ENCODE peak calls at places on chromosomes 12 and 14, in four cellular contexts. Q, P, E and H are unnamed samples.

GRCh38 chr12:851913-852312 is 97.6 kb downstream of the RAD52 start:
- DNase-seq in Q (no peak), P (peak; percentile 79), E (no peak), H (no peak)

GRCh38 chr12:79370021-79370420 is 320.7 kb downstream of the PAWR start:
- DNase-seq in Q (no peak), P (peak; percentile 14), E (no peak), H (no peak)

GRCh38 chr12:58918475-58918874 is 1.8 kb downstream of the LRIG3 start:
- DNase-seq in Q (no peak), P (peak; percentile 16), E (no peak), H (no peak)

GRCh38 chr12:132204822-132205270 is 60.6 kb downstream of the NOC4L start:
- DNase-seq in Q (no peak), P (no peak), E (no peak), H (no peak)

GRCh38 chr14:72291908-72292688 is 359.9 kb downstream of the RGS6 start:
- DNase-seq in Q (no peak), P (peak; percentile 16), E (no peak), H (no peak)

GRCh38 chr14:37594238-37594915 is 672 bp downstream of the FOXA1 start:
- DNase-seq in Q (no peak), P (peak; percentile 64), E (no peak), H (peak; percentile 72)

GRCh38 chr14:62117010-62117717 is 354.9 kb downstream of the SNAPC1 start:
- DNase-seq in Q (peak; percentile 54), P (peak; percentile 71), E (peak; percentile 66), H (peak; percentile 78)

GRCh38 chr12:2739832-2740641 is 54.7 kb upstream of the FKBP4 start:
- DNase-seq in Q (no peak), P (peak; percentile 22), E (no peak), H (no peak)

GRCh38 chr12:132772551-132772950 is 10.9 kb upstream of the ANKLE2 start:
- DNase-seq in Q (no peak), P (no peak), E (no peak), H (no peak)

GRCh38 chr12:272942-273906 is 10.6 kb upstream of the SLC6A13 start:
- DNase-seq in Q (no peak), P (no peak), E (no peak), H (no peak)

GRCh38 chr12:48334807-48335206 is 15.9 kb downstream of the ZNF641 start:
- DNase-seq in Q (no peak), P (no peak), E (no peak), H (no peak)

GRCh38 chr14:73785834-73786631 is 65.6 kb upstream of the PTGR2 start:
- DNase-seq in Q (peak; percentile 74), P (peak; percentile 86), E (peak; percentile 75), H (peak; percentile 85)

GRCh38 chr12:29226621-29227020 is 77.5 kb downstream of the FAR2 start:
- DNase-seq in Q (no peak), P (peak; percentile 27), E (no peak), H (no peak)

GRCh38 chr14:64960762-64961276 is 11.3 kb downstream of the RAB15 start:
- DNase-seq in Q (no peak), P (no peak), E (no peak), H (no peak)

GRCh38 chr12:64551676-64552075 is 58.6 kb upstream of the RASSF3 start:
- DNase-seq in Q (no peak), P (no peak), E (no peak), H (no peak)

GRCh38 chr14:99579903-99580570 is 24.0 kb downstream of the CCDC85C start:
- DNase-seq in Q (no peak), P (peak; percentile 97), E (no peak), H (no peak)
- H3K4me1 ChIP-seq in Q (no peaks in the 10 kb centered on the region), P (peaks cover 26% of the 10 kb centered on the region), E (peaks cover 45% of the 10 kb centered on the region), H (no peaks in the 10 kb centered on the region)

GRCh38 chr12:110741795-110742717 is 635 bp downstream of the PPP1CC start:
- DNase-seq in Q (no peak), P (peak; percentile 44), E (no peak), H (peak; percentile 67)
- H3K4me1 ChIP-seq in Q (peaks cover 44% of the 10 kb centered on the region), P (peaks cover 8% of the 10 kb centered on the region), E (peaks cover 17% of the 10 kb centered on the region), H (no peaks in the 10 kb centered on the region)

DNA sequence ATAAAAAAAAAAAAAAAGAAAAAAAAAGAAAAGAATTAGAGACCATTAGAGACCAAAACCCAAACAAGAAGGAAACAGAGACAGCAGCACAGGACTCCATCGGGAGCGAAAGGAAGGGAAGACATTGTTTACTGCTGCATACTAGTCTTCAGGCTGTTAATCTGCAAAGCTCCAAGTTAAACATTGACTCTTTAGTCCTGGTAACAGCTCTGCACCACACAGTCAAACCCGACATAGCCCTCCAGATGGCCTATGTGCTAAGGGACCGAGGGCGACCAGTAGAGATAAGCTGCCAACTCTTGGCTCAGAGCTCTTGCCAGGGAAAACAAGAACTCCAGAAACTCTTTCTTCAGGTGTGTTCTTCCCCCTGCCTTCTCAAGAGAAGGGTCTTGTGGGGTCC is 7.8 kb downstream of the P2RX4 start:
- DNase-seq in Q (no peak), P (no peak), E (no peak), H (no peak)
- H3K4me1 ChIP-seq in Q (peaks cover 2% of the 10 kb centered on the region), P (peaks cover 9% of the 10 kb centered on the region), E (peaks cover 3% of the 10 kb centered on the region), H (no peaks in the 10 kb centered on the region)

DNA sequence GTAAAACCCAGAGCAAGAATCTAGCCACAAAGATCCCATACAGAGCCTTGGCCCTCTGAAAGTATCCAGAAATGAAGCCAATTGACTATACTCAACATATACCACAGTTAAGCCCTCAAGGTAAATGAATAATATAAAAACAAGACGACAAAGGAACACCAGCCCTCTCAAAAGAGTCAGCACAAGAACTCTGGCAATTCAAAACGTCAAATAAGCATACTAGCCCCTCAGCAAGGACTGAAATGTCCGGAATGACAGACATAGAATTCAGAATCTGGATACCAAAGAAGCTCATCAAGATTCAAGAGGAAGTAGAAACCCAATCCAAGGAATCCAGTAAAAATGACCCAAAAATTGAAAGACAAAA is 49.9 kb downstream of the GTF2A1 start:
- DNase-seq in Q (no peak), P (no peak), E (no peak), H (no peak)
- H3K4me1 ChIP-seq in Q (peaks cover 12% of the 10 kb centered on the region), P (peaks cover 7% of the 10 kb centered on the region), E (no peaks in the 10 kb centered on the region), H (no peaks in the 10 kb centered on the region)